ENCODE peak calls at places on chromosomes 7 and 10, in five cellular contexts. X, M, E, F and D are unnamed samples.

GRCh38 chr7:22433710-22434460 is 66.1 kb downstream of the STEAP1B start:
- DNase-seq in X (peak), M (no peak), E (no peak), F (peak), D (no peak)

GRCh38 chr7:82823073-82823472 is 339.6 kb downstream of the PCLO start:
- DNase-seq in X (no peak), M (no peak), E (no peak), F (no peak), D (no peak)

GRCh38 chr7:123974326-123974908 is 49.4 kb downstream of the SPAM1 start:
- DNase-seq in X (no peak), M (no peak), E (no peak), F (no peak), D (no peak)

GRCh38 chr10:100774223-100774622 is 28.8 kb downstream of the PAX2 start:
- DNase-seq in X (no peak), M (no peak), E (no peak), F (no peak), D (no peak)

GRCh38 chr10:15374156-15374555 is 3.1 kb upstream of the FAM171A1 start:
- DNase-seq in X (no peak), M (no peak), E (no peak), F (no peak), D (no peak)

GRCh38 chr7:131605280-131605878 is 49.0 kb upstream of the PODXL start:
- DNase-seq in X (no peak), M (no peak), E (no peak), F (peak), D (no peak)

GRCh38 chr7:20201380-20201779 is 15.8 kb downstream of the MACC1 start:
- DNase-seq in X (no peak), M (no peak), E (no peak), F (no peak), D (no peak)

GRCh38 chr7:105581066-105581811 is at the start of gene EFCAB10:
- DNase-seq in X (peak), M (no peak), E (peak), F (peak), D (no peak)

GRCh38 chr7:84022686-84023308 is 171.8 kb downstream of the SEMA3A start:
- DNase-seq in X (no peak), M (no peak), E (no peak), F (no peak), D (no peak)

GRCh38 chr7:411677-412312 is 107.9 kb downstream of the PDGFA start:
- DNase-seq in X (peak), M (no peak), E (peak), F (no peak), D (no peak)

GRCh38 chr10:71933651-71934050 is 30.5 kb upstream of the CHST3 start:
- DNase-seq in X (no peak), M (no peak), E (no peak), F (no peak), D (no peak)

GRCh38 chr7:6480323-6480660 is 32.5 kb upstream of the DAGLB start:
- DNase-seq in X (no peak), M (no peak), E (no peak), F (no peak), D (no peak)

GRCh38 chr10:72088879-72089585 is 681 bp upstream of the SPOCK2 start:
- DNase-seq in X (no peak), M (no peak), E (peak), F (peak), D (no peak)

GRCh38 chr7:11006271-11006670 is 32.6 kb downstream of the PHF14 start:
- DNase-seq in X (no peak), M (no peak), E (no peak), F (no peak), D (no peak)

GRCh38 chr7:143279186-143280098 is 5.3 kb upstream of the TMEM139 start:
- DNase-seq in X (no peak), M (no peak), E (no peak), F (peak), D (peak)

GRCh38 chr7:135206887-135207738 is 4.2 kb downstream of the WDR91 start:
- DNase-seq in X (no peak), M (no peak), E (no peak), F (no peak), D (no peak)

GRCh38 chr7:101546308-101546936 is 82.7 kb downstream of the MYL10 start:
- DNase-seq in X (no peak), M (no peak), E (peak), F (no peak), D (no peak)

GRCh38 chr7:123712619-123713018 is 36.2 kb downstream of the WASL start:
- DNase-seq in X (no peak), M (peak), E (no peak), F (peak), D (peak)

DNA sequence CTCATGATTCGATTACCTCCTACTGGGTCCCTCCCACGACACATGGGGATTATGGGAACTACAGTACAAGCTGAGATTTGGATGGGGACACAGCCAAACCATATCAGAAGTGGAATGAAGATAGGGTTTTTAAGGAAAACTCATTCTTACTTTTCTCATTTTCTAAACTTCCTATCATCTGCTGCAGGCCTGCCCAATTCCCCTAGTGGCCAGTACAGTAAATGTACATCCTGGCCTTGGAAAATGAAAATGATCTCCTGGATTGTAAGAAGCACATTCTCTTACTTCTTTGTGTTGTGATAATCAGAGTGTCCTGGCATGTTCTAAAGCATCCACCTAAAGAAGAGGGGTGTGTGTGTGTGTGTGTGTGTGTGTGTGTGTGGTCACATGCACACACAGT is 421.7 kb downstream of the LRMDA start:
- DNase-seq in X (no peak), M (no peak), E (no peak), F (peak), D (no peak)
- TF ChIP-seq CTCF in X (no peak), M (peak), E (peak), F (peak), D (peak)

GRCh38 chr7:117157121-117157870 is 165.6 kb downstream of the WNT2 start:
- DNase-seq in X (peak), M (peak), E (peak), F (peak), D (peak)
- TF ChIP-seq CTCF in X (no peak), M (peak), E (peak), F (peak), D (peak)

DNA sequence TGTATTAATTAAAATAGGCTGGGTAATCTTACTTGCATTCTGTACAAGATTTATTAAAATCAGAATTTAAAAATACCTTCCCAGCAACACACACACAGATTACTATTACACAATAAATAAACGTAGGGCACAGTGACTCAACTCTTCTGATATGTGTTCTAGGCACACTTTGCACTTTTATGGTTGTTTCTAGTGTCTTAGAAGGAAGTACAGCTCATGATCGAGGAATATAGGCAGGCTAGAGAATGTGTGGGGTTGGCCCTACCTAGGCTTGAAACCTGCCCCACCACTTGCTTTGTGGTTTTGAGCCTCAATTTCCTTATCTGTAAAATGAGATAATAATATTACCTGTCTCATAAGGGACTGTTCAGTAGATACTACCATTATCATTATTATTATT is 30.5 kb downstream of the ARMC3 start:
- DNase-seq in X (no peak), M (no peak), E (no peak), F (peak), D (no peak)
- TF ChIP-seq CTCF in X (no peak), M (no peak), E (no peak), F (no peak), D (no peak)

DNA sequence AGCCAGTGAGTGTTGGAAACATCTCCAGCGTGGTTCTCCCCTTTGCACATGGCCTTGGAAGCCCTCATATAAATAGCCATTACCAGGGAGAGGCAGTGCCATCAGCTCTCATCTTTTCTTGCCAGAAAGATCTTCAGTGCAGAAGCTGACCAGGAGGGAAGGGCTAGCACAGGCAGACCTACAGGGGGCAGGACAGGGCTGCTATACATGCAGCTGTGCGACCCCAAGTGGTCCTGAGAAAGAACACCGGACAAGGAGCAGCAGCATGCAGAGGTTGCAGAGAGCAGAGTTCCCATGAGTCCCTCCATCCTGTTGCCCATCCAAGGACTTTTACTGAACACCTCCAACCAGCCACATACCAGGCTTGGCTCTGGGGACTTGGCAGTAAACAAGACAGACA is 17.1 kb downstream of the GRID1 start:
- DNase-seq in X (peak), M (no peak), E (no peak), F (peak), D (no peak)
- TF ChIP-seq CTCF in X (no peak), M (peak), E (peak), F (peak), D (peak)

GRCh38 chr10:98449287-98449686 is 2.6 kb upstream of the HPS1 start:
- DNase-seq in X (no peak), M (no peak), E (no peak), F (no peak), D (no peak)

GRCh38 chr10:98444314-98445006 is 2.3 kb downstream of the HPS1 start:
- DNase-seq in X (no peak), M (no peak), E (no peak), F (no peak), D (no peak)

GRCh38 chr10:98445200-98445812 is 1.4 kb downstream of the HPS1 start:
- DNase-seq in X (no peak), M (no peak), E (no peak), F (no peak), D (no peak)

GRCh38 chr10:98446121-98446655 is 547 bp downstream of the HPS1 start:
- DNase-seq in X (no peak), M (no peak), E (no peak), F (peak), D (no peak)

DNA sequence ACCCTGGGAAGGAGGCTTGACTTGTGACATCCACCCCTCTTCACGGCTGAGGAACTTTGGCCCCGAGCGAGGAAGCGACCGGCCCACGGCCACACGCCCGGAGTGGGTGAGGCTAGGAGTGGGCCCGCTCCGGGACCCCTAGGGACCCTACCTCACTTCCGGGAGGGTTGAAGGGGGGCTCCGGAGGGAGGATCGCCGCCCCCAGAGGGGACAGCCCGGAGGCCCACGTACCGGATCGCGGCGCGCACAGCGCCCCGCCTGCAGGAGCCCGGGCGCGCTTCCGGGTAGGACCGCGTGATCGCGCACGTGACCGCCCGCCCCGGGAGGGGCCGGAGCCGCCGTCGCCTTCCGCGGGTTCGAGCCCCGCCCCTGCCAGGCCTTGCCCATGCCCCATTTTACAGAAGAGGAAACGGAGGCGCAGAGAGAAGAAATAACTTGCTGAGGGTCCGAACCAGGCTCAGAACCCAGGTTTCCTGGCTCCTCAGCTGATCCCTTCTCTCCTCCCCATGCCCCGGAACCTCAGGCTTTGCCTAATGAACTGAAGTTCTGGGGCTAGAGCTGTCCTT is at the start of gene HPS1:
- DNase-seq in X (peak), M (no peak), E (peak), F (peak), D (no peak)
- TF ChIP-seq CTCF in X (no peak), M (no peak), E (peak), F (no peak), D (no peak)

GRCh38 chr7:29095666-29096560 is 50.4 kb downstream of the CPVL start:
- DNase-seq in X (no peak), M (no peak), E (no peak), F (peak), D (no peak)

GRCh38 chr7:29087840-29088169 is 58.5 kb downstream of the CPVL start:
- DNase-seq in X (no peak), M (no peak), E (no peak), F (no peak), D (no peak)

GRCh38 chr7:29091121-29091601 is 55.2 kb downstream of the CPVL start:
- DNase-seq in X (peak), M (no peak), E (no peak), F (peak), D (no peak)

GRCh38 chr7:29086545-29086944 is 59.8 kb downstream of the CPVL start:
- DNase-seq in X (no peak), M (no peak), E (no peak), F (no peak), D (no peak)

GRCh38 chr7:29091722-29092121 is 54.6 kb downstream of the CPVL start:
- DNase-seq in X (no peak), M (no peak), E (no peak), F (peak), D (no peak)
- TF ChIP-seq CTCF in X (no peak), M (no peak), E (no peak), F (no peak), D (no peak)

GRCh38 chr10:113825791-113826190 is 28.1 kb downstream of the DCLRE1A start:
- DNase-seq in X (no peak), M (peak), E (no peak), F (no peak), D (no peak)

GRCh38 chr10:113822174-113822573 is 31.7 kb downstream of the DCLRE1A start:
- DNase-seq in X (no peak), M (no peak), E (no peak), F (no peak), D (no peak)

GRCh38 chr10:113819989-113820388 is 33.9 kb downstream of the DCLRE1A start:
- DNase-seq in X (no peak), M (no peak), E (no peak), F (no peak), D (no peak)

DNA sequence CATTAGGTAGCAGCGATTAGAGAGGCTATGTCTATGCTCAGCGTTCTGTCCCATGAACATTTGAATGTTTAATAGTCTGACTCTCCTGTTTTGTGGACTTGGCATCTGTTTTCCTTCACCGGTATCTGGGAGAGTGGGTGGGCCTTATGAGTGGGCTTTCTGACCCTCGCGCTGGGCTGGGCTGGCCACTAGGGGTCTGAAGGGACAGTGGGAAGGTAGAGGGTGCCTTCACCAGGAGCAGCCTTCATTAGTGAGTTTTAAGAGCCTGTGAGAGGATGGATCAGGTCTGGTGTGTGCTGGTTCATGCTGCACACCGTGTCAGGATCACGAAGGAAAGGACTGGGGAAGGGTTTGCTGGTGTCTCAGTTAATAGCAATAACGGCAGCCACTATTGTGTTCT is 33.4 kb downstream of the DCLRE1A start:
- DNase-seq in X (no peak), M (no peak), E (no peak), F (no peak), D (no peak)
- TF ChIP-seq CTCF in X (no peak), M (no peak), E (no peak), F (no peak), D (peak)